ENCODE peak calls at places on chromosome 21, in six cellular contexts. One of them, this sample, is unnamed.

GRCh38 chr21:18951291-18952038 is 547.9 kb upstream of the TMPRSS15 start:
- DNase-seq in body of pancreas: no peak
- DNase-seq in spleen: no peak
- DNase-seq in K562: peak
- DNase-seq in H54: peak
- DNase-seq in heart left ventricle: no peak
- DNase-seq in this sample: no peak

GRCh38 chr21:39066829-39067785 is 116.1 kb downstream of the PSMG1 start:
- DNase-seq in heart left ventricle: no peak
- DNase-seq in body of pancreas: no peak
- DNase-seq in K562: no peak
- DNase-seq in spleen: no peak
- DNase-seq in H54: no peak
- DNase-seq in this sample: no peak

GRCh38 chr21:42974832-42975820 is 764 bp downstream of the PKNOX1 start:
- DNase-seq in spleen: peak
- DNase-seq in K562: peak
- DNase-seq in heart left ventricle: peak
- DNase-seq in H54: peak
- DNase-seq in body of pancreas: peak
- DNase-seq in this sample: peak

GRCh38 chr21:42847051-42847707 is 32.2 kb downstream of the WDR4 start:
- DNase-seq in K562: no peak
- DNase-seq in body of pancreas: peak
- DNase-seq in spleen: peak
- DNase-seq in heart left ventricle: no peak
- DNase-seq in H54: no peak
- DNase-seq in this sample: peak

GRCh38 chr21:45428534-45428933 is 23.6 kb downstream of the COL18A1 start:
- DNase-seq in heart left ventricle: no peak
- DNase-seq in K562: no peak
- DNase-seq in body of pancreas: no peak
- DNase-seq in spleen: no peak
- DNase-seq in H54: no peak
- DNase-seq in this sample: no peak

GRCh38 chr21:39715804-39716397 is 29.1 kb upstream of the IGSF5 start:
- DNase-seq in H54: peak
- DNase-seq in K562: peak
- DNase-seq in heart left ventricle: peak
- DNase-seq in spleen: no peak
- DNase-seq in body of pancreas: peak
- DNase-seq in this sample: peak

GRCh38 chr21:16536661-16537359 is 807.0 kb downstream of the USP25 start:
- DNase-seq in heart left ventricle: no peak
- DNase-seq in H54: no peak
- DNase-seq in spleen: no peak
- DNase-seq in body of pancreas: no peak
- DNase-seq in K562: no peak
- DNase-seq in this sample: no peak

GRCh38 chr21:35922618-35923017 is 137.7 kb downstream of the SETD4 start:
- DNase-seq in body of pancreas: no peak
- DNase-seq in heart left ventricle: no peak
- DNase-seq in spleen: no peak
- DNase-seq in K562: no peak
- DNase-seq in H54: no peak
- DNase-seq in this sample: no peak

GRCh38 chr21:40208206-40208950 is 341.1 kb downstream of the PCP4 start:
- DNase-seq in body of pancreas: no peak
- DNase-seq in heart left ventricle: no peak
- DNase-seq in spleen: no peak
- DNase-seq in H54: no peak
- DNase-seq in K562: no peak
- DNase-seq in this sample: no peak

GRCh38 chr21:31660134-31660565 is 657 bp downstream of the SOD1 start:
- DNase-seq in H54: peak
- DNase-seq in body of pancreas: no peak
- DNase-seq in K562: no peak
- DNase-seq in spleen: no peak
- DNase-seq in heart left ventricle: no peak
- DNase-seq in this sample: peak

GRCh38 chr21:21084179-21084578 is 86.0 kb downstream of the NCAM2 start:
- DNase-seq in spleen: no peak
- DNase-seq in heart left ventricle: no peak
- DNase-seq in body of pancreas: no peak
- DNase-seq in H54: no peak
- DNase-seq in K562: no peak
- DNase-seq in this sample: no peak

GRCh38 chr21:17726047-17726446 is 93.1 kb downstream of the C21orf91 start:
- DNase-seq in K562: peak
- DNase-seq in H54: peak
- DNase-seq in spleen: no peak
- DNase-seq in body of pancreas: no peak
- DNase-seq in heart left ventricle: no peak
- DNase-seq in this sample: no peak

GRCh38 chr21:45123440-45123839 is 49.1 kb downstream of the ADARB1 start:
- DNase-seq in spleen: no peak
- DNase-seq in heart left ventricle: no peak
- DNase-seq in K562: no peak
- DNase-seq in H54: no peak
- DNase-seq in body of pancreas: no peak
- DNase-seq in this sample: no peak

GRCh38 chr21:31798842-31799691 is 67.1 kb upstream of the SCAF4 start:
- DNase-seq in spleen: no peak
- DNase-seq in body of pancreas: no peak
- DNase-seq in K562: no peak
- DNase-seq in H54: no peak
- DNase-seq in heart left ventricle: no peak
- DNase-seq in this sample: no peak

GRCh38 chr21:14545906-14546480 is at the start of gene SAMSN1:
- DNase-seq in H54: no peak
- DNase-seq in body of pancreas: peak
- DNase-seq in heart left ventricle: no peak
- DNase-seq in spleen: peak
- DNase-seq in K562: peak
- DNase-seq in this sample: no peak

GRCh38 chr21:29540289-29540688 is 241.6 kb downstream of the BACH1 start:
- DNase-seq in heart left ventricle: no peak
- DNase-seq in body of pancreas: no peak
- DNase-seq in K562: no peak
- DNase-seq in spleen: no peak
- DNase-seq in H54: no peak
- DNase-seq in this sample: no peak

GRCh38 chr21:36452281-36452680 is 27.6 kb downstream of the CLDN14 start:
- DNase-seq in spleen: no peak
- DNase-seq in heart left ventricle: no peak
- DNase-seq in H54: no peak
- DNase-seq in K562: no peak
- DNase-seq in body of pancreas: no peak
- DNase-seq in this sample: no peak

GRCh38 chr21:21159253-21159899 is 161.2 kb downstream of the NCAM2 start:
- DNase-seq in K562: peak
- DNase-seq in H54: no peak
- DNase-seq in spleen: no peak
- DNase-seq in body of pancreas: no peak
- DNase-seq in heart left ventricle: no peak
- DNase-seq in this sample: no peak

GRCh38 chr21:45844181-45844580 is 137.4 kb upstream of the COL6A1 start:
- DNase-seq in heart left ventricle: no peak
- DNase-seq in spleen: no peak
- DNase-seq in H54: no peak
- DNase-seq in K562: no peak
- DNase-seq in body of pancreas: no peak
- DNase-seq in this sample: peak

GRCh38 chr21:45001134-45002095 is 61.6 kb downstream of the SLX9 start:
- DNase-seq in body of pancreas: peak
- DNase-seq in H54: peak
- DNase-seq in K562: no peak
- DNase-seq in spleen: peak
- DNase-seq in heart left ventricle: peak
- DNase-seq in this sample: peak

GRCh38 chr21:14076143-14076806 is 134.5 kb downstream of the LIPI start:
- DNase-seq in H54: no peak
- DNase-seq in heart left ventricle: no peak
- DNase-seq in body of pancreas: no peak
- DNase-seq in K562: no peak
- DNase-seq in spleen: no peak
- DNase-seq in this sample: no peak

GRCh38 chr21:16102113-16102512 is 372.3 kb downstream of the USP25 start:
- DNase-seq in heart left ventricle: no peak
- DNase-seq in K562: no peak
- DNase-seq in body of pancreas: no peak
- DNase-seq in spleen: no peak
- DNase-seq in H54: no peak
- DNase-seq in this sample: no peak

GRCh38 chr21:46060596-46061061 is 37.3 kb upstream of the COL6A2 start:
- DNase-seq in heart left ventricle: peak
- DNase-seq in K562: no peak
- DNase-seq in spleen: peak
- DNase-seq in body of pancreas: peak
- DNase-seq in H54: peak
- DNase-seq in this sample: peak

GRCh38 chr21:34612557-34612956 is 2.4 kb downstream of the RCAN1 start:
- DNase-seq in H54: no peak
- DNase-seq in heart left ventricle: no peak
- DNase-seq in spleen: no peak
- DNase-seq in K562: peak
- DNase-seq in body of pancreas: peak
- DNase-seq in this sample: no peak

GRCh38 chr21:34615487-34615814 is 538 bp upstream of the RCAN1 start:
- DNase-seq in body of pancreas: no peak
- DNase-seq in H54: no peak
- DNase-seq in spleen: no peak
- DNase-seq in heart left ventricle: no peak
- DNase-seq in K562: no peak
- DNase-seq in this sample: no peak

GRCh38 chr21:34614693-34615486 is at the start of gene RCAN1:
- DNase-seq in body of pancreas: peak
- DNase-seq in heart left ventricle: peak
- DNase-seq in K562: peak
- DNase-seq in H54: peak
- DNase-seq in spleen: peak
- DNase-seq in this sample: peak

GRCh38 chr21:34614443-34614692 is 545 bp downstream of the RCAN1 start:
- DNase-seq in spleen: no peak
- DNase-seq in heart left ventricle: no peak
- DNase-seq in H54: no peak
- DNase-seq in K562: no peak
- DNase-seq in body of pancreas: no peak
- DNase-seq in this sample: no peak

DNA sequence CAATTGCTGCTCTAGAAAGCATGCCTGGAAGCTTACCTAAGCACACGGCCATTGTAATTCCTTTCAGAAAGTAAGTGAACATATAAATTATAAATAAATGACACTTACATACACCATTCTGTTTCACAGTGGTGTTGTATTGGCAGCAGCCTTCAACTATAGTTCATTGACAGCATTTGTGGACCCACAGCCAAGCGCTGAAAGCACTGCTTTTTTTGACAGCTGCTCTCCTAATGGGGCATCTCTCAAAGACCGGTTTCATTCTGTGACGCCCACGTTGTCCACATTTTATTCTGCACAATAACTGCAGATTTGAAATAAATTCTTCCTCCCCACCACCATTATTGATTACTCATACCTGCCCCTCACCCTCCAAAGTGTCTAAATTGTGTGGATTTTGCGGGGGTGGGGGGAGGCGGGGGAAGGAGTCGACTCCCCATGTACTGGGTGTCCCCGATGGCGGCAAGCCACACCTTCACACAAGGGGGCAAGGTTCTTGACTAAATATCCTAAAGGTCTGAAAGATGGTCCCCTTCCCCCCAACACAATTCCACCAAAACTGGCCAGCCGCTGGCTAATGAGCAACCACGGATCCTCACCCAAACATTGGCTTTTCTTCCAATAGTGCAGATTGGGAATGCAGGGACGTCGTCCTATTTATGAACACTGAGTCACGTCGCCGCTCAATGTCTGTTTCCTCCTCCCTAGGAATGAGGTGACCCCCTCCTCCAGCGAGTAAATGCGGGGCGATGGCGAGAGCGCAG is 1.1 kb downstream of the RCAN1 start:
- DNase-seq in heart left ventricle: no peak
- DNase-seq in K562: peak
- DNase-seq in body of pancreas: no peak
- DNase-seq in spleen: no peak
- DNase-seq in H54: no peak
- DNase-seq in this sample: no peak
- TF ChIP-seq POLR2A in heart left ventricle: no peak
- TF ChIP-seq POLR2A in K562: no peak
- TF ChIP-seq POLR2A in body of pancreas: peak
- TF ChIP-seq POLR2A in spleen: no peak
- TF ChIP-seq POLR2A in H54: no peak
- TF ChIP-seq POLR2A in this sample: no peak

DNA sequence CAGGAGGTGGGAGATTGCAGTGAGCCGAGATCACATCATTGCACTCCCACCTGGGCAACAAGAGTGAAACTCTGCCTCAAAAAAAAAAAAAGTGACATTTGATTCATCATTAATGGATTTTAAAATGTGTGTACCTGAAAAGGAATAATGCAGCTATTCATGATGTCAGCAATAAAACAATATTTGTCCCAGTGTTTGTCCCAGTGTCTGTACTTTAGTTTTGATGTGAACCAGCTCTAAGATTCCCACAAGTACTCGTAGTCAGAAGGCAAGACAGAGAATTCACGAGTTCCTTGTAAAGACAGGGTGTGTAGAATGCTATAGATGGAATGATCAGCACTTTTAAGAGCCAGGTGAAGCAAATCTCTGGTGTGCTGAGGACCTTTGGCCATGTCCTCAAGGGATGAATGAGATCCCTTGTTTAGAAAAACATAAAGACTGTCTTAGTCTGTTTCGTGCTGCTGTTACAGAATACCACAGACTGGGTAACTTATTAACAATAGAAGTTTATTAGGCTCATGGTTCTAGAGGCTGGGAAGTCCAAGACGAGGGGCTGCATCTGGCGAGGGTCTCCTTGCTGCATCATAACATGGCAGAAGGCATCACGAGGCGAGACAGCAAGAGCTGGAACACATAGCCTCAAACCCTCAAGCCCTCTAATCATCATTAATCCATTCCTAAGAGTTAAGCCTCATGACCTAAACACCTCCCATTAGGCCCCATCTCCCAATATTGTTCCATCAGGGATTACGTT is 12.0 kb upstream of the TMPRSS2 start:
- DNase-seq in H54: no peak
- DNase-seq in spleen: no peak
- DNase-seq in body of pancreas: no peak
- DNase-seq in K562: no peak
- DNase-seq in heart left ventricle: no peak
- DNase-seq in this sample: no peak
- TF ChIP-seq POLR2A in H54: no peak
- TF ChIP-seq POLR2A in spleen: no peak
- TF ChIP-seq POLR2A in body of pancreas: no peak
- TF ChIP-seq POLR2A in K562: no peak
- TF ChIP-seq POLR2A in heart left ventricle: no peak
- TF ChIP-seq POLR2A in this sample: no peak

GRCh38 chr21:34670220-34670961 is 1.6 kb downstream of the CLIC6 start:
- DNase-seq in spleen: peak
- DNase-seq in body of pancreas: no peak
- DNase-seq in H54: no peak
- DNase-seq in K562: no peak
- DNase-seq in heart left ventricle: no peak
- DNase-seq in this sample: no peak
- TF ChIP-seq POLR2A in spleen: no peak
- TF ChIP-seq POLR2A in body of pancreas: no peak
- TF ChIP-seq POLR2A in H54: no peak
- TF ChIP-seq POLR2A in K562: no peak
- TF ChIP-seq POLR2A in heart left ventricle: no peak
- TF ChIP-seq POLR2A in this sample: no peak

GRCh38 chr21:43983390-43983789 is 28.7 kb upstream of the TRAPPC10 start:
- DNase-seq in body of pancreas: no peak
- DNase-seq in K562: no peak
- DNase-seq in heart left ventricle: no peak
- DNase-seq in H54: no peak
- DNase-seq in spleen: peak
- DNase-seq in this sample: no peak
- TF ChIP-seq POLR2A in body of pancreas: no peak
- TF ChIP-seq POLR2A in K562: no peak
- TF ChIP-seq POLR2A in heart left ventricle: no peak
- TF ChIP-seq POLR2A in H54: no peak
- TF ChIP-seq POLR2A in spleen: no peak
- TF ChIP-seq POLR2A in this sample: no peak

This sample was measured in lower leg skin.